ENCODE peak calls at places on chromosome 17, in six cellular contexts. S, M, X, T, W and D are unnamed samples.

GRCh38 chr17:41689497-41690299 is 1.0 kb downstream of the EIF1 start:
- DNase-seq in M (no peak), W (no peak), S (peak; percentile 64), X (peak; percentile 72), T (peak; percentile 84), D (no peak)

GRCh38 chr17:80970044-80970761 is 21.4 kb upstream of the CHMP6 start:
- DNase-seq in S (peak; percentile 41), M (no peak), X (peak; percentile 62), W (peak; percentile 28), T (peak; percentile 87), D (no peak)

GRCh38 chr17:59963738-59964454 is 644 bp downstream of the RNFT1 start:
- DNase-seq in S (peak; percentile 66), X (peak; percentile 60), W (peak; percentile 48), M (no peak), T (no peak), D (peak; percentile 36)

GRCh38 chr17:382644-383533 is 30.3 kb upstream of the RPH3AL start:
- DNase-seq in S (peak; percentile 37), M (no peak), W (no peak), X (peak; percentile 91), T (peak; percentile 90), D (no peak)

GRCh38 chr17:38439436-38439835 is 11.2 kb downstream of the ARHGAP23 start:
- DNase-seq in S (no peak), M (no peak), T (no peak), X (no peak), W (no peak), D (no peak)

GRCh38 chr17:49776864-49777263 is 11.6 kb upstream of the KAT7 start:
- DNase-seq in S (no peak), X (no peak), W (no peak), T (no peak), M (no peak), D (no peak)

GRCh38 chr17:44915321-44915726 is at the start of gene GFAP:
- DNase-seq in W (no peak), S (no peak), M (no peak), X (no peak), T (no peak), D (peak; percentile 42)

GRCh38 chr17:42050360-42051012 is at the start of gene C17orf113:
- DNase-seq in S (peak; percentile 40), T (peak; percentile 91), X (peak; percentile 88), W (peak; percentile 57), M (peak; percentile 81), D (peak; percentile 50)

GRCh38 chr17:31249742-31250141 is 47.3 kb downstream of the OMG start:
- DNase-seq in S (no peak), T (no peak), W (no peak), X (no peak), M (no peak), D (no peak)
- H3K27ac ChIP-seq in S (no peak overlapping the region), T (peak overlapping the region; percentile 27), W (no peak overlapping the region), X (no peak overlapping the region), M (no peak overlapping the region), D (peak overlapping the region; percentile 49)

GRCh38 chr17:66415366-66416206 is 113.2 kb downstream of the PRKCA start:
- DNase-seq in W (no peak), T (no peak), S (no peak), M (no peak), X (no peak), D (no peak)
- H3K27ac ChIP-seq in W (peak overlapping the region; percentile 28), T (no peak overlapping the region), S (no peak overlapping the region), M (no peak overlapping the region), X (no peak overlapping the region), D (no peak overlapping the region)

GRCh38 chr17:67376892-67377726 is at the start of gene PITPNC1:
- DNase-seq in X (peak; percentile 94), W (peak; percentile 95), T (peak; percentile 98), M (peak; percentile 94), S (peak; percentile 95), D (peak; percentile 72)
- H3K27ac ChIP-seq in X (peak within 1 kb of the TSS; percentile 48), W (peak within 1 kb of the TSS; percentile 92), T (peak within 1 kb of the TSS; percentile 84), M (peak within 1 kb of the TSS; percentile 89), S (peak within 1 kb of the TSS; percentile 91), D (peak within 1 kb of the TSS; percentile 83)

GRCh38 chr17:52420555-52421078 is 262.1 kb upstream of the CA10 start:
- DNase-seq in M (no peak), W (no peak), X (no peak), T (no peak), S (no peak), D (no peak)

GRCh38 chr17:52419256-52419655 is 260.7 kb upstream of the CA10 start:
- DNase-seq in W (peak; percentile 64), M (no peak), T (no peak), S (no peak), X (no peak), D (no peak)
- H3K27ac ChIP-seq in W (no peak overlapping the region), M (no peak overlapping the region), T (no peak overlapping the region), S (no peak overlapping the region), X (no peak overlapping the region), D (no peak overlapping the region)

GRCh38 chr17:6147054-6147453 is 76.9 kb downstream of the WSCD1 start:
- DNase-seq in X (peak; percentile 50), M (no peak), S (peak; percentile 80), T (peak; percentile 86), W (no peak), D (no peak)

GRCh38 chr17:6140188-6140587 is 70.0 kb downstream of the WSCD1 start:
- DNase-seq in M (no peak), X (no peak), T (no peak), W (no peak), S (no peak), D (no peak)

DNA sequence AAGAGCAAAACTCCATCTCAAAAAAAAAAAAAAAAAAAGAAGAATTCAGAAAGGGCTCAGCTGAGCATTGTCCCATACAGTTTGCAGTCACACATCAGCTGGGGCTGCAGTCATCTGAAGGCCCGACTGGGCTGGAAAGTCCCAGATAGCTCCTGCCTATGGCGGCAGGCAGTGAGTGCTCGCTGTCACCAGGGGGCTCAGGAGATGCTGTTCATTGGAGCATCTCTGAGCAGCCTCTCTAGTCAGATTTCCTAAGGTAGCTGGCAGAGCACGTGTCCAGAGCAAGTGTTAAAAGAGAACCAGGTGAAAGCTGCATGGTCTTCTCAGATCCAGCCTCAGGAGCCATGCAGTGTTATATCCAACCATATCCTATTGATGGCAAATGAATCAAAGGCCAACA is 75.8 kb downstream of the WSCD1 start:
- DNase-seq in X (no peak), S (no peak), W (no peak), M (no peak), T (no peak), D (no peak)
- H3K27ac ChIP-seq in X (no peak overlapping the region), S (no peak overlapping the region), W (no peak overlapping the region), M (no peak overlapping the region), T (no peak overlapping the region), D (no peak overlapping the region)

GRCh38 chr17:1384881-1385280 is 15.1 kb downstream of the YWHAE start:
- DNase-seq in S (no peak), M (no peak), W (no peak), X (no peak), T (no peak), D (no peak)
- H3K27ac ChIP-seq in S (no peak overlapping the region), M (no peak overlapping the region), W (no peak overlapping the region), X (no peak overlapping the region), T (no peak overlapping the region), D (no peak overlapping the region)

GRCh38 chr17:12048843-12049473 is 28.3 kb downstream of the MAP2K4 start:
- DNase-seq in M (no peak), S (no peak), W (no peak), T (no peak), X (no peak), D (no peak)

GRCh38 chr17:12047977-12048376 is 27.3 kb downstream of the MAP2K4 start:
- DNase-seq in X (no peak), M (no peak), S (peak; percentile 45), T (no peak), W (no peak), D (no peak)

GRCh38 chr17:12053552-12053951 is 32.9 kb downstream of the MAP2K4 start:
- DNase-seq in T (no peak), M (no peak), S (no peak), X (no peak), W (no peak), D (no peak)

GRCh38 chr17:12046786-12047185 is 26.1 kb downstream of the MAP2K4 start:
- DNase-seq in S (no peak), X (peak; percentile 83), T (no peak), M (no peak), W (no peak), D (no peak)

GRCh38 chr17:12050646-12051225 is 30.1 kb downstream of the MAP2K4 start:
- DNase-seq in M (no peak), S (no peak), X (no peak), T (no peak), W (no peak), D (no peak)
- H3K27ac ChIP-seq in M (no peak overlapping the region), S (no peak overlapping the region), X (no peak overlapping the region), T (no peak overlapping the region), W (no peak overlapping the region), D (no peak overlapping the region)

GRCh38 chr17:64087252-64088005 is 42.5 kb downstream of the ERN1 start:
- DNase-seq in W (no peak), M (no peak), S (no peak), X (no peak), T (no peak), D (no peak)
- H3K27ac ChIP-seq in W (no peak overlapping the region), M (peak overlapping the region; percentile 30), S (no peak overlapping the region), X (no peak overlapping the region), T (no peak overlapping the region), D (no peak overlapping the region)